ENCODE peak calls at places on chromosomes 11 and 22, in five cellular contexts. J is H1, W is NT2/D1, K is HepG2, M is GM12878. S is an unnamed sample.
A peak's percentile ranks its signal among the peaks of the same experiment; 100 is the strongest.

GRCh38 chr22:43540570-43540969 is 128.8 kb downstream of the MPPED1 start:
- DNase-seq in J (no peak), W (no peak), K (no peak), M (no peak), S (no peak)

GRCh38 chr22:21939392-21940319 is 13.0 kb downstream of the PPM1F start:
- DNase-seq in J (no peak), W (no peak), K (no peak), M (no peak), S (no peak)

GRCh38 chr22:26245001-26245400 is 75.7 kb downstream of the SEZ6L start:
- DNase-seq in J (no peak), W (no peak), K (no peak), M (no peak), S (no peak)

GRCh38 chr11:75784085-75784478 is 15.5 kb downstream of the DGAT2 start:
- DNase-seq in J (no peak), W (no peak), K (peak; percentile 92), M (no peak), S (no peak)

GRCh38 chr11:304061-304506 is 3.5 kb upstream of the IFITM2 start:
- DNase-seq in J (no peak), W (no peak), K (no peak), M (no peak), S (no peak)

GRCh38 chr22:18152519-18152918 is 2.5 kb downstream of the USP18 start:
- DNase-seq in J (no peak), W (no peak), K (no peak), M (peak; percentile 26), S (no peak)

GRCh38 chr22:46415816-46416536 is 80.5 kb downstream of the TRMU start:
- DNase-seq in J (no peak), W (no peak), K (no peak), M (no peak), S (no peak)

GRCh38 chr11:82842019-82842418 is 58.2 kb downstream of the PRCP start:
- DNase-seq in J (no peak), W (no peak), K (no peak), M (no peak), S (no peak)

GRCh38 chr11:82523141-82523540 is 210.5 kb downstream of the FAM181B start:
- DNase-seq in J (no peak), W (no peak), K (no peak), M (no peak), S (no peak)

GRCh38 chr11:3128356-3129180 is 36.5 kb downstream of the OSBPL5 start:
- DNase-seq in J (no peak), W (no peak), K (no peak), M (no peak), S (no peak)

GRCh38 chr11:61133145-61133544 is 28.1 kb downstream of the VPS37C start:
- DNase-seq in J (no peak), W (no peak), K (no peak), M (no peak), S (no peak)

GRCh38 chr22:22902247-22902962 is 14.8 kb downstream of the IGLL5 start:
- DNase-seq in J (no peak), W (no peak), K (no peak), M (peak; percentile 57), S (no peak)

GRCh38 chr11:95147364-95147905 is 57.8 kb downstream of the ENDOD1 start:
- DNase-seq in J (no peak), W (no peak), K (peak; percentile 14), M (no peak), S (no peak)

GRCh38 chr11:68767672-68768071 is 16.4 kb upstream of the TESMIN start:
- DNase-seq in J (no peak), W (no peak), K (no peak), M (no peak), S (no peak)

GRCh38 chr11:130209128-130209932 is 49.7 kb downstream of the ST14 start:
- DNase-seq in J (no peak), W (no peak), K (no peak), M (no peak), S (no peak)

DNA sequence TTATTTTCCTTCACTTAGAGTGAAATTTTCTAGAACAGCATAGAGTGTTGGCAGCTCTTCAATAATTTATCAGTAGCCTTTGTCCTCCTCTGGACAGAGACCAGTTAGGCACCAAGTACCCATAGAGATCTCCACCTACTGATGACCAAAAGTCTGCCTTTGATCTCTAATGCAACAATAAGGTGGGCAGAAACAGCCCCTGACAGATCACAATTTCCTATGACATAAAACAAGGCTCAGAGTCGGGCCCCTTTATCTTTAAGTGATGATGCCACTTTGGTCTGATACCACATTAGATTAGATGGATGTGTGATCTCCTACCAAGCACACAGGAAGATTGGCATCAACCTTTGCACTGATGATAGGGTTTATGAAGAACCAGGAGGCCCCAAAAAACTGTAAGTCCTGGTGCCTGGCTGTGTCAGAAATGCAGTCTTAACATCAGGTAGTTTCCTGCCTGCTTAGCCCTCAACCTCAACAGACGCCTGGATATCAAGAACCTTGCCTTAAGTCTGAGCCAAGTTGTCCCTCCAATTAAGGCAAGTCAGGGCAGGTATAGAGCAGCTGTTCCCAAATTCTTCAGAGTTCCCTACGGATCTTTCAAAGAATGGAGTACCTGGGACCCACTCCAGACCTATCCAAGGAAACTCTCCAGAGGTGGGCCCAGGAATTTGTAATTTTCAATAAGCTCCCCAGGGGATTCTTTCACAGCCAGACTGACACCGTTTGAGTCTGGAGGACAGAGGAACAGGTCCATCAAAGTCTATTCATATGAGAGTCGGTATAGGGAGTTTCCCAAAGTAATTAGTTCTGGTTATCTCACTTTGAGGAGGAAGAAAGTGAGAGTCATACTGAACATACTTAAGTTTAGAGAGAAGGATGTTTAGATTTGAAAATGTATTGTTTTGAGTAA is 30.6 kb upstream of the TMPRSS4 start:
- DNase-seq in J (no peak), W (no peak), K (no peak), M (peak; percentile 44), S (no peak)
- TF ChIP-seq SUZ12 in J (no peak), W (no peak), K (no peak), M (no peak), S (no peak)

DNA sequence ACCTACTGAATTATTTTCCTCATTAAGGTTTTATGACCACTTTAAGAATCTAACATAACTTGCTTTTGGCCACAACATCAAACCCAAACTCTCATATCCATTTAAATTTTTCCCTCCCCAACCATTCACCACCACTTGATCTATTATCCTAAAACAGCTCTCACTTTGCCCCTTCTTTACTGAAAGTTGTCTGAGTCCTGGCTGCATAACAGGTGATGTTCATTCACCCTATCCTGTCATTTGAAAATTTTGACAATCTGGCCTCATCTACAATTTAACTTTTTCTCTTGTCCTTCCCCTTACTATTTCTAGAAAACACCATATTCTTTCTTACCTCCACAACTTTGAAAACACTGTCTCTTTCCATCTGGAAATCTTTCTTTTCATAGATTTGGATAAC is 89.3 kb downstream of the BDNF start:
- DNase-seq in J (no peak), W (no peak), K (no peak), M (no peak), S (no peak)
- TF ChIP-seq SUZ12 in J (no peak), W (no peak), K (no peak), M (no peak), S (no peak)

GRCh38 chr22:42281706-42282251 is 11.3 kb upstream of the TCF20 start:
- DNase-seq in J (no peak), W (no peak), K (no peak), M (no peak), S (no peak)
- TF ChIP-seq SUZ12 in J (no peak), W (no peak), K (no peak), M (no peak), S (no peak)

GRCh38 chr11:102837646-102838045 is 5.8 kb downstream of the MMP3 start:
- DNase-seq in J (no peak), W (no peak), K (no peak), M (no peak), S (no peak)

GRCh38 chr11:102833731-102834130 is 9.7 kb downstream of the MMP3 start:
- DNase-seq in J (no peak), W (no peak), K (no peak), M (no peak), S (no peak)

GRCh38 chr11:102837151-102837550 is 6.3 kb downstream of the MMP3 start:
- DNase-seq in J (no peak), W (no peak), K (no peak), M (no peak), S (no peak)

GRCh38 chr11:102840018-102840417 is 3.4 kb downstream of the MMP3 start:
- DNase-seq in J (no peak), W (no peak), K (no peak), M (no peak), S (no peak)

GRCh38 chr11:102836290-102836875 is 7.0 kb downstream of the MMP3 start:
- DNase-seq in J (no peak), W (no peak), K (no peak), M (no peak), S (no peak)
- TF ChIP-seq SUZ12 in J (no peak), W (no peak), K (no peak), M (no peak), S (no peak)

GRCh38 chr22:33447733-33448132 is 389.6 kb upstream of the SYN3 start:
- DNase-seq in J (no peak), W (no peak), K (no peak), M (no peak), S (no peak)

GRCh38 chr22:33440756-33441155 is 382.6 kb upstream of the SYN3 start:
- DNase-seq in J (no peak), W (no peak), K (no peak), M (no peak), S (no peak)

GRCh38 chr22:33438273-33438672 is 380.1 kb upstream of the SYN3 start:
- DNase-seq in J (no peak), W (no peak), K (no peak), M (no peak), S (no peak)

GRCh38 chr22:33443688-33444087 is 385.5 kb upstream of the SYN3 start:
- DNase-seq in J (no peak), W (no peak), K (no peak), M (no peak), S (no peak)
- TF ChIP-seq SUZ12 in J (no peak), W (no peak), K (no peak), M (no peak), S (no peak)

GRCh38 chr11:66081505-66081904 is 11.4 kb downstream of the PACS1 start:
- DNase-seq in J (no peak), W (no peak), K (no peak), M (no peak), S (no peak)

GRCh38 chr11:66082936-66083698 is 13.0 kb downstream of the PACS1 start:
- DNase-seq in J (no peak), W (no peak), K (peak; percentile 48), M (no peak), S (peak; percentile 59)

GRCh38 chr11:66085071-66085470 is 15.0 kb downstream of the PACS1 start:
- DNase-seq in J (no peak), W (no peak), K (no peak), M (no peak), S (no peak)

GRCh38 chr11:66076561-66076960 is 6.5 kb downstream of the PACS1 start:
- DNase-seq in J (no peak), W (no peak), K (no peak), M (no peak), S (no peak)

GRCh38 chr11:66080055-66080817 is 10.2 kb downstream of the PACS1 start:
- DNase-seq in J (no peak), W (no peak), K (peak; percentile 34), M (no peak), S (no peak)
- TF ChIP-seq SUZ12 in J (no peak), W (no peak), K (no peak), M (no peak), S (no peak)